ENCODE peak calls at places on chromosomes 11 and 22, in four cellular contexts. J is effector memory CD4-positive, alpha-beta T cell; X is tibial nerve; N is vagina. M is an unnamed sample. For H3K9me3, the result is how much of the 10 kb centered on the place peaks cover.

GRCh38 chr22:17120281-17120680 is 879 bp downstream of the TMEM121B start:
- DNase-seq in X (no peak), J (peak), N (no peak), M (peak)

GRCh38 chr11:8097926-8098325 is 16.9 kb downstream of the TUB start:
- DNase-seq in N (peak), X (no peak), J (no peak), M (no peak)

GRCh38 chr11:127193916-127194315 is 193.3 kb upstream of the KIRREL3 start:
- DNase-seq in N (no peak), X (no peak), J (no peak), M (no peak)

GRCh38 chr11:74980627-74981026 is 8.1 kb upstream of the NEU3 start:
- DNase-seq in X (no peak), J (no peak), N (no peak), M (no peak)

GRCh38 chr11:69511358-69512015 is 30.0 kb downstream of the LINC01488 start:
- DNase-seq in N (no peak), X (no peak), J (no peak), M (no peak)

GRCh38 chr11:29119116-29119515 is 897.7 kb downstream of the KCNA4 start:
- DNase-seq in J (no peak), X (no peak), N (no peak), M (no peak)

GRCh38 chr11:107916671-107917241 is 11.5 kb upstream of the RAB39A start:
- DNase-seq in X (no peak), N (no peak), J (no peak), M (peak)

GRCh38 chr11:3353066-3353465 is 25.9 kb downstream of the ZNF195 start:
- DNase-seq in J (no peak), X (no peak), N (no peak), M (no peak)

GRCh38 chr11:76700177-76701100 is 29.9 kb upstream of the LRRC32 start:
- DNase-seq in J (no peak), X (no peak), N (no peak), M (no peak)

GRCh38 chr11:90476442-90477007 is 253.7 kb upstream of the CHORDC1 start:
- DNase-seq in J (no peak), X (no peak), N (no peak), M (no peak)

GRCh38 chr22:29790061-29790460 is 22.9 kb downstream of the UQCR10 start:
- DNase-seq in J (no peak), N (no peak), X (no peak), M (no peak)

GRCh38 chr22:23283591-23284503 is 103.5 kb downstream of the BCR start:
- DNase-seq in X (no peak), N (no peak), J (no peak), M (no peak)

GRCh38 chr22:24434472-24435322 is 7.3 kb downstream of the ADORA2A start:
- DNase-seq in J (peak), N (no peak), X (no peak), M (peak)

GRCh38 chr22:47592791-47593190 is 830.3 kb downstream of the TBC1D22A start:
- DNase-seq in J (no peak), X (no peak), N (peak), M (no peak)
- H3K9me3 ChIP-seq in J (under half), X (under half), N (under half), M (under half)

DNA sequence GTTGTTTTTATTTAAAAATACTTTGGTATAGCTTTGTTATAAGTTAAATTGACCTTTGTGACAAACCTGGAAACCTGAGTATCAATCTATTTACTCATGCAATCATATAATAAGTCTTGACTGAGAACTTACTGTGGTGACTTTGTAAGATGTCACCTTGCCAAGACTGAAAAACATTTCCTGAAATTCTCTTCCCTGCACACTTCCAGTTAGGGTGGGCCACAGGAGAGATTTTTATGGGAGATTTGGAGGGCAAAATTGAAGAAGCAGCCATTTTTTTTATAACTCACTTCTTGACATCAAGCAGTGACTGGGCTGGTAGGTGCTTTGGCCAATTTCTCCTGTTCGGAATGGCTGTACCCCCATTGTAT is 31.4 kb upstream of the GLYAT start:
- DNase-seq in J (no peak), X (no peak), N (no peak), M (no peak)
- H3K9me3 ChIP-seq in J (under half), X (under half), N (under half), M (under half)

GRCh38 chr22:47443836-47444745 is 681.6 kb downstream of the TBC1D22A start:
- DNase-seq in N (peak), X (no peak), J (no peak), M (no peak)
- H3K9me3 ChIP-seq in N (under half), X (under half), J (under half), M (under half)

GRCh38 chr22:48693377-48694135 is 1134.1 kb downstream of the BRD1 start:
- DNase-seq in N (no peak), J (no peak), X (no peak), M (no peak)
- H3K9me3 ChIP-seq in N (under half), J (under half), X (under half), M (under half)